ENCODE peak calls at places on chromosome 16, in five cellular contexts. P, L, K, V and G are unnamed samples.

GRCh38 chr16:48041861-48042435 is 113.8 kb downstream of the ABCC12 start:
- DNase-seq in P (no peak), L (no peak), K (no peak), V (no peak), G (no peak)

GRCh38 chr16:26058326-26058725 is 366.6 kb downstream of the HS3ST4 start:
- DNase-seq in P (no peak), L (no peak), K (no peak), V (no peak), G (no peak)

GRCh38 chr16:27425961-27426360 is 24.0 kb downstream of the IL21R start:
- DNase-seq in P (no peak), L (no peak), K (no peak), V (no peak), G (no peak)

GRCh38 chr16:73019456-73020362 is 28.2 kb downstream of the ZFHX3 start:
- DNase-seq in P (no peak), L (peak), K (no peak), V (no peak), G (no peak)

GRCh38 chr16:74309789-74310781 is 13.5 kb downstream of the PSMD7 start:
- DNase-seq in P (no peak), L (no peak), K (no peak), V (no peak), G (no peak)

GRCh38 chr16:29025218-29025617 is 40.4 kb downstream of the LAT start:
- DNase-seq in P (no peak), L (no peak), K (no peak), V (no peak), G (no peak)

GRCh38 chr16:71628810-71629209 is 2.8 kb downstream of the MARVELD3 start:
- DNase-seq in P (no peak), L (peak), K (no peak), V (no peak), G (no peak)

GRCh38 chr16:4505356-4506153 is 29.4 kb downstream of the HMOX2 start:
- DNase-seq in P (no peak), L (no peak), K (no peak), V (peak), G (no peak)

GRCh38 chr16:55575621-55576020 is 9.1 kb downstream of the CAPNS2 start:
- DNase-seq in P (no peak), L (no peak), K (no peak), V (no peak), G (no peak)

GRCh38 chr16:85018529-85019236 is 7.3 kb upstream of the ZDHHC7 start:
- DNase-seq in P (no peak), L (no peak), K (no peak), V (no peak), G (no peak)

GRCh38 chr16:16183562-16183961 is 39.7 kb downstream of the ABCC6 start:
- DNase-seq in P (no peak), L (no peak), K (no peak), V (no peak), G (no peak)

GRCh38 chr16:66487580-66488235 is 60.6 kb downstream of the BEAN1 start:
- DNase-seq in P (no peak), L (no peak), K (no peak), V (no peak), G (no peak)

GRCh38 chr16:814974-815373 is 14.4 kb upstream of the GNG13 start:
- DNase-seq in P (no peak), L (peak), K (no peak), V (no peak), G (no peak)

GRCh38 chr16:67286441-67287235 is 7.3 kb downstream of the PLEKHG4 start:
- DNase-seq in P (no peak), L (no peak), K (no peak), V (no peak), G (peak)

GRCh38 chr16:85302018-85302847 is 190.0 kb upstream of the CIBAR2 start:
- DNase-seq in P (no peak), L (no peak), K (no peak), V (no peak), G (no peak)

GRCh38 chr16:2858245-2859025 is 465 bp upstream of the PRSS22 start:
- DNase-seq in P (no peak), L (no peak), K (no peak), V (no peak), G (no peak)

GRCh38 chr16:55264949-55265348 is 59.1 kb upstream of the IRX6 start:
- DNase-seq in P (no peak), L (no peak), K (no peak), V (no peak), G (no peak)

GRCh38 chr16:3980311-3981111 is 100.0 kb upstream of the CREBBP start:
- DNase-seq in P (no peak), L (peak), K (no peak), V (no peak), G (no peak)

GRCh38 chr16:84806256-84806889 is 13.4 kb upstream of the CRISPLD2 start:
- DNase-seq in P (no peak), L (peak), K (no peak), V (no peak), G (no peak)

GRCh38 chr16:4290236-4290830 is 17.5 kb upstream of the TFAP4 start:
- DNase-seq in P (no peak), L (no peak), K (no peak), V (no peak), G (no peak)

GRCh38 chr16:19718624-19718965 is 524 bp downstream of the IQCK start:
- DNase-seq in P (peak), L (no peak), K (peak), V (no peak), G (no peak)

GRCh38 chr16:78034530-78034929 is 12.2 kb downstream of the CLEC3A start:
- DNase-seq in P (no peak), L (no peak), K (no peak), V (no peak), G (no peak)

GRCh38 chr16:58187092-58187491 is 10.8 kb downstream of the CSNK2A2 start:
- DNase-seq in P (no peak), L (no peak), K (no peak), V (no peak), G (no peak)

GRCh38 chr16:29198731-29199521 is 207.6 kb downstream of the NPIPB11 start:
- DNase-seq in P (no peak), L (no peak), K (no peak), V (no peak), G (no peak)

GRCh38 chr16:19963306-19963705 is 78.7 kb upstream of the GPRC5B start:
- DNase-seq in P (peak), L (no peak), K (no peak), V (no peak), G (no peak)

GRCh38 chr16:49012961-49013726 is 268.5 kb downstream of the CBLN1 start:
- DNase-seq in P (peak), L (no peak), K (peak), V (no peak), G (peak)

GRCh38 chr16:77450790-77451487 is 16.1 kb upstream of the ADAMTS18 start:
- DNase-seq in P (no peak), L (no peak), K (no peak), V (no peak), G (no peak)

GRCh38 chr16:83027973-83028372 is 401.2 kb downstream of the CDH13 start:
- DNase-seq in P (no peak), L (no peak), K (no peak), V (no peak), G (no peak)

GRCh38 chr16:29825145-29826044 is 5.1 kb downstream of the MVP start:
- DNase-seq in P (peak), L (no peak), K (peak), V (no peak), G (no peak)

GRCh38 chr16:85423631-85424030 is 189.5 kb upstream of the GSE1 start:
- DNase-seq in P (no peak), L (no peak), K (no peak), V (no peak), G (peak)

GRCh38 chr16:56294599-56294998 is 103.3 kb downstream of the GNAO1 start:
- DNase-seq in P (no peak), L (no peak), K (no peak), V (no peak), G (no peak)

GRCh38 chr16:1512774-1513173 is 19.6 kb downstream of the TELO2 start:
- DNase-seq in P (no peak), L (no peak), K (no peak), V (no peak), G (no peak)